ENCODE peak calls at places on chromosomes 12 and 14, in six cellular contexts. One of them, this sample, is unnamed.

GRCh38 chr12:53069621-53070410 is 9.4 kb downstream of the SPRYD3 start:
- DNase-seq in endothelial cell of umbilical vein: no peak
- DNase-seq in ovary: peak; percentile 48
- DNase-seq in GM23338: no peak
- DNase-seq in body of pancreas: no peak
- DNase-seq in psoas muscle: peak; percentile 90
- DNase-seq in this sample: no peak

GRCh38 chr14:21894003-21894897 is 220.6 kb upstream of the OR4E1 start:
- DNase-seq in endothelial cell of umbilical vein: no peak
- DNase-seq in ovary: no peak
- DNase-seq in GM23338: peak; percentile 76
- DNase-seq in body of pancreas: no peak
- DNase-seq in psoas muscle: no peak
- DNase-seq in this sample: no peak

GRCh38 chr12:58803893-58804292 is 116.4 kb downstream of the LRIG3 start:
- DNase-seq in endothelial cell of umbilical vein: no peak
- DNase-seq in ovary: no peak
- DNase-seq in GM23338: no peak
- DNase-seq in body of pancreas: no peak
- DNase-seq in psoas muscle: no peak
- DNase-seq in this sample: no peak

GRCh38 chr14:57390806-57391562 is 598 bp downstream of the NAA30 start:
- DNase-seq in endothelial cell of umbilical vein: peak; percentile 66
- DNase-seq in ovary: no peak
- DNase-seq in GM23338: peak; percentile 64
- DNase-seq in body of pancreas: peak; percentile 36
- DNase-seq in psoas muscle: peak; percentile 64
- DNase-seq in this sample: peak; percentile 26

GRCh38 chr14:65371784-65372183 is 40.7 kb upstream of the FUT8 start:
- DNase-seq in endothelial cell of umbilical vein: no peak
- DNase-seq in ovary: no peak
- DNase-seq in GM23338: no peak
- DNase-seq in body of pancreas: no peak
- DNase-seq in psoas muscle: no peak
- DNase-seq in this sample: no peak

GRCh38 chr12:7319934-7320333 is 16.1 kb downstream of the ACSM4 start:
- DNase-seq in endothelial cell of umbilical vein: peak; percentile 46
- DNase-seq in ovary: no peak
- DNase-seq in GM23338: no peak
- DNase-seq in body of pancreas: no peak
- DNase-seq in psoas muscle: no peak
- DNase-seq in this sample: no peak

GRCh38 chr14:78933948-78934524 is 763.9 kb downstream of the NRXN3 start:
- DNase-seq in endothelial cell of umbilical vein: peak; percentile 54
- DNase-seq in ovary: no peak
- DNase-seq in GM23338: peak; percentile 32
- DNase-seq in body of pancreas: no peak
- DNase-seq in psoas muscle: no peak
- DNase-seq in this sample: peak; percentile 20

GRCh38 chr12:101697197-101697929 is at the start of gene CHPT1:
- DNase-seq in endothelial cell of umbilical vein: peak; percentile 50
- DNase-seq in ovary: peak; percentile 65
- DNase-seq in GM23338: peak; percentile 85
- DNase-seq in body of pancreas: peak; percentile 76
- DNase-seq in psoas muscle: peak; percentile 90
- DNase-seq in this sample: peak; percentile 67

GRCh38 chr12:131736807-131737484 is 26.1 kb downstream of the SFSWAP start:
- DNase-seq in endothelial cell of umbilical vein: peak; percentile 29
- DNase-seq in ovary: no peak
- DNase-seq in GM23338: peak; percentile 40
- DNase-seq in body of pancreas: no peak
- DNase-seq in psoas muscle: no peak
- DNase-seq in this sample: no peak

GRCh38 chr14:23306412-23307145 is at the start of gene BCL2L2:
- DNase-seq in endothelial cell of umbilical vein: peak; percentile 92
- DNase-seq in ovary: peak; percentile 92
- DNase-seq in GM23338: peak; percentile 97
- DNase-seq in body of pancreas: peak; percentile 92
- DNase-seq in psoas muscle: peak; percentile 95
- DNase-seq in this sample: peak; percentile 76

GRCh38 chr12:64696065-64696741 is 63.0 kb downstream of the GNS start:
- DNase-seq in endothelial cell of umbilical vein: peak; percentile 62
- DNase-seq in ovary: no peak
- DNase-seq in GM23338: no peak
- DNase-seq in body of pancreas: no peak
- DNase-seq in psoas muscle: no peak
- DNase-seq in this sample: no peak

GRCh38 chr14:41891624-41892023 is 284.9 kb downstream of the LRFN5 start:
- DNase-seq in endothelial cell of umbilical vein: no peak
- DNase-seq in ovary: no peak
- DNase-seq in GM23338: no peak
- DNase-seq in body of pancreas: no peak
- DNase-seq in psoas muscle: no peak
- DNase-seq in this sample: no peak

GRCh38 chr12:113161415-113162016 is 12.0 kb downstream of the CFAP73 start:
- DNase-seq in endothelial cell of umbilical vein: no peak
- DNase-seq in ovary: no peak
- DNase-seq in GM23338: peak; percentile 98
- DNase-seq in body of pancreas: no peak
- DNase-seq in psoas muscle: no peak
- DNase-seq in this sample: peak; percentile 40

GRCh38 chr12:110253176-110253575 is 27.9 kb upstream of the ATP2A2 start:
- DNase-seq in endothelial cell of umbilical vein: no peak
- DNase-seq in ovary: peak; percentile 52
- DNase-seq in GM23338: no peak
- DNase-seq in body of pancreas: peak; percentile 50
- DNase-seq in psoas muscle: peak; percentile 81
- DNase-seq in this sample: no peak

GRCh38 chr14:79781882-79782281 is 429.4 kb downstream of the DIO2 start:
- DNase-seq in endothelial cell of umbilical vein: no peak
- DNase-seq in ovary: no peak
- DNase-seq in GM23338: no peak
- DNase-seq in body of pancreas: no peak
- DNase-seq in psoas muscle: no peak
- DNase-seq in this sample: no peak

GRCh38 chr14:57519051-57519450 is 25.4 kb upstream of the CCDC198 start:
- DNase-seq in endothelial cell of umbilical vein: no peak
- DNase-seq in ovary: no peak
- DNase-seq in GM23338: no peak
- DNase-seq in body of pancreas: no peak
- DNase-seq in psoas muscle: no peak
- DNase-seq in this sample: no peak

GRCh38 chr12:116339062-116339461 is 61.6 kb upstream of the MED13L start:
- DNase-seq in endothelial cell of umbilical vein: no peak
- DNase-seq in ovary: no peak
- DNase-seq in GM23338: no peak
- DNase-seq in body of pancreas: no peak
- DNase-seq in psoas muscle: no peak
- DNase-seq in this sample: no peak

GRCh38 chr14:22159968-22160367 is 429.1 kb downstream of the DAD1 start:
- DNase-seq in endothelial cell of umbilical vein: no peak
- DNase-seq in ovary: no peak
- DNase-seq in GM23338: no peak
- DNase-seq in body of pancreas: no peak
- DNase-seq in psoas muscle: no peak
- DNase-seq in this sample: no peak

GRCh38 chr14:75234173-75234855 is 44.3 kb upstream of the FOS start:
- DNase-seq in endothelial cell of umbilical vein: peak; percentile 92
- DNase-seq in ovary: no peak
- DNase-seq in GM23338: no peak
- DNase-seq in body of pancreas: no peak
- DNase-seq in psoas muscle: no peak
- DNase-seq in this sample: no peak

GRCh38 chr14:20476795-20477194 is 7.6 kb downstream of the PNP start:
- DNase-seq in endothelial cell of umbilical vein: no peak
- DNase-seq in ovary: no peak
- DNase-seq in GM23338: no peak
- DNase-seq in body of pancreas: no peak
- DNase-seq in psoas muscle: no peak
- DNase-seq in this sample: no peak

GRCh38 chr12:21710944-21711343 is 53.3 kb upstream of the LDHB start:
- DNase-seq in endothelial cell of umbilical vein: no peak
- DNase-seq in ovary: no peak
- DNase-seq in GM23338: no peak
- DNase-seq in body of pancreas: no peak
- DNase-seq in psoas muscle: no peak
- DNase-seq in this sample: no peak

GRCh38 chr14:53842938-53843337 is 113.7 kb downstream of the BMP4 start:
- DNase-seq in endothelial cell of umbilical vein: peak; percentile 75
- DNase-seq in ovary: no peak
- DNase-seq in GM23338: no peak
- DNase-seq in body of pancreas: peak; percentile 16
- DNase-seq in psoas muscle: no peak
- DNase-seq in this sample: no peak

GRCh38 chr14:68395585-68395984 is 397.3 kb downstream of the ZFP36L1 start:
- DNase-seq in endothelial cell of umbilical vein: no peak
- DNase-seq in ovary: no peak
- DNase-seq in GM23338: no peak
- DNase-seq in body of pancreas: no peak
- DNase-seq in psoas muscle: no peak
- DNase-seq in this sample: no peak

GRCh38 chr12:89351489-89352241 is 636 bp downstream of the DUSP6 start:
- DNase-seq in endothelial cell of umbilical vein: no peak
- DNase-seq in ovary: peak; percentile 48
- DNase-seq in GM23338: no peak
- DNase-seq in body of pancreas: peak; percentile 55
- DNase-seq in psoas muscle: peak; percentile 70
- DNase-seq in this sample: peak; percentile 44

GRCh38 chr12:93336344-93336743 is 41.4 kb upstream of the NUDT4 start:
- DNase-seq in endothelial cell of umbilical vein: no peak
- DNase-seq in ovary: no peak
- DNase-seq in GM23338: peak; percentile 2
- DNase-seq in body of pancreas: no peak
- DNase-seq in psoas muscle: no peak
- DNase-seq in this sample: peak; percentile 10

GRCh38 chr12:131130311-131130911 is 176.7 kb downstream of the ADGRD1 start:
- DNase-seq in endothelial cell of umbilical vein: no peak
- DNase-seq in ovary: peak; percentile 19
- DNase-seq in GM23338: no peak
- DNase-seq in body of pancreas: no peak
- DNase-seq in psoas muscle: no peak
- DNase-seq in this sample: no peak

GRCh38 chr12:85829391-85829790 is 6.8 kb downstream of the RASSF9 start:
- DNase-seq in endothelial cell of umbilical vein: no peak
- DNase-seq in ovary: no peak
- DNase-seq in GM23338: no peak
- DNase-seq in body of pancreas: no peak
- DNase-seq in psoas muscle: no peak
- DNase-seq in this sample: no peak

GRCh38 chr12:95789126-95790024 is 1.2 kb downstream of the NTN4 start:
- DNase-seq in endothelial cell of umbilical vein: no peak
- DNase-seq in ovary: peak; percentile 61
- DNase-seq in GM23338: peak; percentile 71
- DNase-seq in body of pancreas: peak; percentile 65
- DNase-seq in psoas muscle: peak; percentile 63
- DNase-seq in this sample: peak; percentile 16

GRCh38 chr14:102280376-102280962 is 24.5 kb downstream of the MOK start:
- DNase-seq in endothelial cell of umbilical vein: no peak
- DNase-seq in ovary: no peak
- DNase-seq in GM23338: no peak
- DNase-seq in body of pancreas: no peak
- DNase-seq in psoas muscle: no peak
- DNase-seq in this sample: no peak

GRCh38 chr14:49946320-49947141 is 53.6 kb downstream of the ARF6 start:
- DNase-seq in endothelial cell of umbilical vein: peak; percentile 86
- DNase-seq in ovary: no peak
- DNase-seq in GM23338: no peak
- DNase-seq in body of pancreas: no peak
- DNase-seq in psoas muscle: no peak
- DNase-seq in this sample: no peak

GRCh38 chr12:98595152-98595988 is 1.9 kb downstream of the SLC25A3 start:
- DNase-seq in endothelial cell of umbilical vein: peak; percentile 72
- DNase-seq in ovary: no peak
- DNase-seq in GM23338: no peak
- DNase-seq in body of pancreas: no peak
- DNase-seq in psoas muscle: no peak
- DNase-seq in this sample: no peak

GRCh38 chr12:13534645-13535398 is 338.3 kb downstream of the EMP1 start:
- DNase-seq in endothelial cell of umbilical vein: peak; percentile 68
- DNase-seq in ovary: peak; percentile 36
- DNase-seq in GM23338: peak; percentile 96
- DNase-seq in body of pancreas: peak; percentile 64
- DNase-seq in psoas muscle: peak; percentile 73
- DNase-seq in this sample: peak; percentile 97
- TF ChIP-seq CTCF in endothelial cell of umbilical vein: peak; percentile 89
- TF ChIP-seq CTCF in ovary: no peak
- TF ChIP-seq CTCF in GM23338: peak; percentile 93
- TF ChIP-seq CTCF in body of pancreas: peak; percentile 64
- TF ChIP-seq CTCF in psoas muscle: peak; percentile 69
- TF ChIP-seq CTCF in this sample: peak; percentile 99

GRCh38 chr14:86646688-86647687 is 1117.0 kb downstream of the FLRT2 start:
- DNase-seq in endothelial cell of umbilical vein: no peak
- DNase-seq in ovary: no peak
- DNase-seq in GM23338: peak; percentile 47
- DNase-seq in body of pancreas: no peak
- DNase-seq in psoas muscle: no peak
- DNase-seq in this sample: no peak
- TF ChIP-seq CTCF in endothelial cell of umbilical vein: no peak
- TF ChIP-seq CTCF in ovary: no peak
- TF ChIP-seq CTCF in GM23338: peak; percentile 62
- TF ChIP-seq CTCF in body of pancreas: no peak
- TF ChIP-seq CTCF in psoas muscle: no peak
- TF ChIP-seq CTCF in this sample: peak; percentile 15

DNA sequence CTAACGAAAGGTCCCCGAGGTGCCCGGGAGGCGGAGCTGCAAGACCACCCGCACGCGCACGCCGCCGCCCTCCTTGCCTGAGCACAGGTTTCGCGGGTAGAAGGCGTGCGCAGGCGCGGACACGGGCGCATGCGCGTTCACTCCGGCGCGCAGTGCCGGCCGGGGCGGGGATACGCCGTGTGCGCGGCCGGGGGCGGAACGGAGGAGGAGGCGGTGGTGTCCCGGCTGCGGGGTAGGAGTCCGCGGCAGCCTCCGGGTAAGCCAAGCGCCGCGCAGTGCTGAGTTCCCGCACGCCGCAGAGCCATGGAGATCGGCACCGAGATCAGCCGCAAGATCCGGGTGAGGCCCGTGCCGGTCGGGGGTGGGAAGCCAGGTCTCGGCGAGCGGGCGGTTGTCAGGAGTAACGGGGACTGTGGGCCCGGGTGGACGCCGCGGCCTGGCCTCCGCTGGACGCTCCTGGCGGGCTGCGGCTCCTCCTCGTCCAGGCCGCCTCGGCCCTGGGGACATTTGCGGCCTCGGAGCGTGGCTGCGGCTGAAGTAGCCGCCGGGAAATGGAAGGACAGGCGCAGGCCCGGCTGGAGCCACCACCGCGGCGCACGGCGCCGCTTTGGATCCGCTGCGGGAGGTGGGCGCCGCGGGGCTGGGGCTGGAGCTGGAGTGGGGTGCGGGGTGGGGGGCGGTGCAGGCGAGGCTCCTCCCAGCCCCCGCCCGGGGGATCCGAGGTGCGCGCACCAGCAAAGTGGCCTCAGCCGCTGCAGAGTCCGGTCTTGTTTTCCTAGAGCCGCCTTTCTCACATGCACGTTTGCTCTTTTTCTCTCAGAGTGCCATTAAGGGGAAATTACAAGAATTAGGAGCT is at the start of gene ZC3H14:
- DNase-seq in endothelial cell of umbilical vein: peak; percentile 93
- DNase-seq in ovary: peak; percentile 91
- DNase-seq in GM23338: peak; percentile 91
- DNase-seq in body of pancreas: peak; percentile 85
- DNase-seq in psoas muscle: peak; percentile 92
- DNase-seq in this sample: peak; percentile 83
- TF ChIP-seq CTCF in endothelial cell of umbilical vein: no peak
- TF ChIP-seq CTCF in ovary: no peak
- TF ChIP-seq CTCF in GM23338: peak; percentile 34
- TF ChIP-seq CTCF in body of pancreas: no peak
- TF ChIP-seq CTCF in psoas muscle: no peak
- TF ChIP-seq CTCF in this sample: no peak

GRCh38 chr12:73210574-73211204 is 938.5 kb downstream of the TRHDE start:
- DNase-seq in endothelial cell of umbilical vein: no peak
- DNase-seq in ovary: no peak
- DNase-seq in GM23338: no peak
- DNase-seq in body of pancreas: no peak
- DNase-seq in psoas muscle: no peak
- DNase-seq in this sample: no peak
- TF ChIP-seq CTCF in endothelial cell of umbilical vein: no peak
- TF ChIP-seq CTCF in ovary: no peak
- TF ChIP-seq CTCF in GM23338: no peak
- TF ChIP-seq CTCF in body of pancreas: no peak
- TF ChIP-seq CTCF in psoas muscle: no peak
- TF ChIP-seq CTCF in this sample: no peak